ENCODE peak calls at places on chromosomes 3 and 15, in four cellular contexts. One of them, this sample, is unnamed.

GRCh38 chr15:57468486-57468885 is 92.2 kb downstream of the CGNL1 start:
- DNase-seq in stomach: no peak
- DNase-seq in suprapubic skin: no peak
- DNase-seq in IMR-90: no peak
- DNase-seq in this sample: no peak

GRCh38 chr3:193662757-193663322 is 69.8 kb downstream of the OPA1 start:
- DNase-seq in stomach: no peak
- DNase-seq in suprapubic skin: no peak
- DNase-seq in IMR-90: no peak
- DNase-seq in this sample: no peak

GRCh38 chr3:50125541-50126286 is 29.4 kb upstream of the SEMA3F start:
- DNase-seq in stomach: no peak
- DNase-seq in suprapubic skin: no peak
- DNase-seq in IMR-90: no peak
- DNase-seq in this sample: no peak

GRCh38 chr3:38151667-38152265 is 13.3 kb downstream of the MYD88 start:
- DNase-seq in stomach: peak
- DNase-seq in suprapubic skin: no peak
- DNase-seq in IMR-90: no peak
- DNase-seq in this sample: peak

GRCh38 chr15:93179072-93179471 is 90.1 kb upstream of the RGMA start:
- DNase-seq in stomach: peak
- DNase-seq in suprapubic skin: no peak
- DNase-seq in IMR-90: no peak
- DNase-seq in this sample: peak

GRCh38 chr15:31217566-31218270 is 108.9 kb upstream of the KLF13 start:
- DNase-seq in stomach: no peak
- DNase-seq in suprapubic skin: no peak
- DNase-seq in IMR-90: no peak
- DNase-seq in this sample: no peak

GRCh38 chr15:31341501-31342195 is 15.0 kb downstream of the KLF13 start:
- DNase-seq in stomach: no peak
- DNase-seq in suprapubic skin: no peak
- DNase-seq in IMR-90: no peak
- DNase-seq in this sample: no peak

GRCh38 chr3:119219069-119219468 is 21.6 kb downstream of the B4GALT4 start:
- DNase-seq in stomach: no peak
- DNase-seq in suprapubic skin: no peak
- DNase-seq in IMR-90: no peak
- DNase-seq in this sample: no peak

GRCh38 chr15:29925227-29926082 is 103.2 kb upstream of the TJP1 start:
- DNase-seq in stomach: peak
- DNase-seq in suprapubic skin: no peak
- DNase-seq in IMR-90: peak
- DNase-seq in this sample: peak

GRCh38 chr3:26114851-26115250 is 325.0 kb downstream of the OXSM start:
- DNase-seq in stomach: no peak
- DNase-seq in suprapubic skin: no peak
- DNase-seq in IMR-90: no peak
- DNase-seq in this sample: no peak

DNA sequence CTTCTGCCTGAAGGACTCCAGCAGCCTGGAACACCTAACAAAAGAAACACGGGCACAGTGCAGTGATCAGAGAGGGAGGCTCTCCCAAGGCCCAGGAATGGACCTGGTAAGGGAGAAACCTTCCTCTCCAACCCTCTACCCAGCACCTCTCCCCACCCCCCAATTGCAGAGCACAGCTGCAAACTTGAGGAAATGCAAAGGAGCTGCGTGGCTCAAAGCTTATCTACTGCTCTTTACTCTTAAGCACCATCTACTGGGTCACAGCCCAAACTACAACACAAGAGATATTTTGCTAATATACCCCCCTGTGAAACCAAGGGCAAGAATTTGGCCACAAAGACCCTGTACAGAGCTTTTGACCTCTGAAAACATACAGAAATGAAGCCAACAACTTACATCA is 328.3 kb downstream of the OXSM start:
- DNase-seq in stomach: no peak
- DNase-seq in suprapubic skin: no peak
- DNase-seq in IMR-90: no peak
- DNase-seq in this sample: no peak
- TF ChIP-seq CTCF in stomach: no peak
- TF ChIP-seq CTCF in suprapubic skin: no peak
- TF ChIP-seq CTCF in IMR-90: no peak
- TF ChIP-seq CTCF in this sample: no peak

GRCh38 chr3:172522871-172523818 is at the start of gene TNFSF10:
- DNase-seq in stomach: peak
- DNase-seq in suprapubic skin: peak
- DNase-seq in IMR-90: peak
- DNase-seq in this sample: peak
- TF ChIP-seq POLR2A in stomach: no peak
- TF ChIP-seq POLR2A in suprapubic skin: peak
- TF ChIP-seq POLR2A in IMR-90: no peak
- TF ChIP-seq POLR2A in this sample: no peak

GRCh38 chr3:186220365-186220764 is 111.5 kb upstream of the ETV5 start:
- DNase-seq in stomach: no peak
- DNase-seq in suprapubic skin: no peak
- DNase-seq in IMR-90: no peak
- DNase-seq in this sample: no peak

GRCh38 chr3:186221733-186222378 is 113.0 kb upstream of the ETV5 start:
- DNase-seq in stomach: no peak
- DNase-seq in suprapubic skin: no peak
- DNase-seq in IMR-90: no peak
- DNase-seq in this sample: no peak

GRCh38 chr3:186219211-186219638 is 110.3 kb upstream of the ETV5 start:
- DNase-seq in stomach: no peak
- DNase-seq in suprapubic skin: no peak
- DNase-seq in IMR-90: no peak
- DNase-seq in this sample: no peak

GRCh38 chr3:186218423-186218822 is 109.5 kb upstream of the ETV5 start:
- DNase-seq in stomach: no peak
- DNase-seq in suprapubic skin: no peak
- DNase-seq in IMR-90: no peak
- DNase-seq in this sample: no peak

GRCh38 chr3:186220886-186221285 is 112.0 kb upstream of the ETV5 start:
- DNase-seq in stomach: no peak
- DNase-seq in suprapubic skin: no peak
- DNase-seq in IMR-90: no peak
- DNase-seq in this sample: peak
- TF ChIP-seq CTCF in stomach: no peak
- TF ChIP-seq CTCF in suprapubic skin: no peak
- TF ChIP-seq CTCF in IMR-90: no peak
- TF ChIP-seq CTCF in this sample: no peak

GRCh38 chr3:69738291-69738690 is 973 bp upstream of the MITF start:
- DNase-seq in stomach: no peak
- DNase-seq in suprapubic skin: no peak
- DNase-seq in IMR-90: peak
- DNase-seq in this sample: no peak

GRCh38 chr3:69738859-69739203 is 433 bp upstream of the MITF start:
- DNase-seq in stomach: no peak
- DNase-seq in suprapubic skin: no peak
- DNase-seq in IMR-90: no peak
- DNase-seq in this sample: no peak

GRCh38 chr3:69740103-69741021 is 1.1 kb downstream of the MITF start:
- DNase-seq in stomach: peak
- DNase-seq in suprapubic skin: no peak
- DNase-seq in IMR-90: no peak
- DNase-seq in this sample: no peak

GRCh38 chr3:69741057-69741830 is 2.0 kb downstream of the MITF start:
- DNase-seq in stomach: no peak
- DNase-seq in suprapubic skin: no peak
- DNase-seq in IMR-90: no peak
- DNase-seq in this sample: no peak

DNA sequence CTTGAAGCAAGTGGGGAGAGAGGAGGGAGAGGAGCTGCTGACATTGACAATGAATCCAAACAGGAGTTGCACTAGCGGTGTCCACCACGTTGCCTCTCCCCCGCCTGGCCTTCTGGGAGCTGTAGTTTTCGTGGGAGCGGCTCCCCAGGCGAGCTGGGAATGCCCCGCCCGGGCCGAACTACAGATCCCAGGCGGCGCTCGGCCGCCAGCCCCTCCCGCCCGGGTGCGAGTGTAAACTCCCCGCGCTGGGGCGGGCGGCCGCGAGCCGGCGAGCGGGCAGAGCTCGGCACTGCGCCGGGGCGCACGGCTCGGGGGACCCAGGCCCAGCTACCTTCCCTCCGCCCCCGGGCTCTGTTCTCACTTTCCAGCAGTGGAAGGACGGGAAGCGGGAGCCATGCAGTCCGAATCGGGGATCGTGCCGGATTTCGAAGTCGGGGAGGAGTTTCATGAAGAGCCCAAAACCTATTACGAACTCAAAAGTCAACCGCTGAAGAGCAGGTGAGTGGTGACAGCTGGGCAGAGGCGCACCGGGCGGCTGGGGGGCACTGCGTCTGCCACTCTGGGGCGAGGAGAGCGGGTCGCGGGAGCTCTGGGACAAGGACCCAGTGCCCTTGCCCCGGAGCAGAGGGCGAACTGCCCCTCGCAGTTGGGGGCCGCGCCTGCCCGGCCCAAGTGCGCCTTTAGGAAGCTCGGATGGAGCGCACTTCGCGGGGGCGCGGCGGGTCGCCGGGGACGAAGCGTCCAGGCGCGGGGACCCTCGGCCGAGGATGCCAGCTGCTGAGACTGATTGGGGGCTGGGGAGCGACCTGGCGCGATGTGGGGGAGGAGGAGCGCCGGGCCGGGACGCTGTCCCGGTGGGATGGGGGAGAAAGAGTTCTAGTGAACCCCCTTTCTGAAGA is at the start of gene MITF:
- DNase-seq in stomach: peak
- DNase-seq in suprapubic skin: peak
- DNase-seq in IMR-90: peak
- DNase-seq in this sample: peak
- TF ChIP-seq POLR2A in stomach: no peak
- TF ChIP-seq POLR2A in suprapubic skin: peak
- TF ChIP-seq POLR2A in IMR-90: no peak
- TF ChIP-seq POLR2A in this sample: no peak

GRCh38 chr3:42072930-42073329 is 18.2 kb upstream of the TRAK1 start:
- DNase-seq in stomach: no peak
- DNase-seq in suprapubic skin: no peak
- DNase-seq in IMR-90: no peak
- DNase-seq in this sample: peak

GRCh38 chr3:42068303-42069088 is 22.7 kb upstream of the TRAK1 start:
- DNase-seq in stomach: no peak
- DNase-seq in suprapubic skin: no peak
- DNase-seq in IMR-90: no peak
- DNase-seq in this sample: no peak

GRCh38 chr3:42070089-42070885 is 20.9 kb upstream of the TRAK1 start:
- DNase-seq in stomach: no peak
- DNase-seq in suprapubic skin: peak
- DNase-seq in IMR-90: peak
- DNase-seq in this sample: no peak

GRCh38 chr3:42072583-42072924 is 18.6 kb upstream of the TRAK1 start:
- DNase-seq in stomach: no peak
- DNase-seq in suprapubic skin: no peak
- DNase-seq in IMR-90: no peak
- DNase-seq in this sample: no peak

DNA sequence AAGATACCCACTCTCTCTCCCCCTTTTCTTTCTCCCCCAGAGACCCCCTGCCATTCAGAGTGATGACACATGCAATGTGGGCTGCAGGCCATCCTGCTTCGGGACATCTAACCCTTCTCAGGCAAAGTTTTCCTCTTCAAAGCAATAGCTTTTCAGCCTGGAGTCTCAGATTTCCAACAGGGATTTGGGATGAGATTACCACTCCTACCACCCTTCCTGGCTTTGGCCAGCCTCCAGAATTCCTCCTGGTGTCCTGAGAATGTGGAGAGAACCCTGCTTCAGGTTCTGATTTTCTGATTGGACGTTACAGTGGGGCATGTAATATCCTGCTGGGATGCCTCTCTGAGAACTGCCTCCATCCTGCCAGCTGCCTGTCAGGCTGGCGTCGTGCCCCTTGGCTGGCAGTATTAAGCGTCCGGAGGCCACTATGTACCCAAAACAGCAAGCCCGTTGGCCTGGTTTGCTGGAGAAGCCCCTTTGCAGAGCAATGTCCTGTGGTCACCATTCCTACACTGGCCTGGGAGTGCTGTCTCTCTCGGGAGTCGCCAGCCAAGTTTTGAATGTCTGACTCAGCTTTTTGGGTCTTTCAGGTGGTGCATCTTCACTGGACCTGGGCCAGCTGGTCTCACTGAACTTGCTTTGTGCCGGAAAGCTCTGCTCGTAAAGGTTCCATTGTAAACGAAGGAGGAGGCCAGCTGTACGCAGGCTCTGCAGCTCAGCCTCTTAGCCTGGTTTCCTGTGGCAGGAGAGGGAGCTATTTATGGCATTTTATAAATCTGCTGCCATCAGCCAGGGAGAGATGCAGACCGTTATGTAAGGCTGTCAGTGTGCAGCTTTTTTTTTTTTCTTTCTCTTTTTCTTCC is 19.2 kb upstream of the TRAK1 start:
- DNase-seq in stomach: peak
- DNase-seq in suprapubic skin: peak
- DNase-seq in IMR-90: peak
- DNase-seq in this sample: no peak
- TF ChIP-seq CTCF in stomach: no peak
- TF ChIP-seq CTCF in suprapubic skin: no peak
- TF ChIP-seq CTCF in IMR-90: no peak
- TF ChIP-seq CTCF in this sample: no peak

DNA sequence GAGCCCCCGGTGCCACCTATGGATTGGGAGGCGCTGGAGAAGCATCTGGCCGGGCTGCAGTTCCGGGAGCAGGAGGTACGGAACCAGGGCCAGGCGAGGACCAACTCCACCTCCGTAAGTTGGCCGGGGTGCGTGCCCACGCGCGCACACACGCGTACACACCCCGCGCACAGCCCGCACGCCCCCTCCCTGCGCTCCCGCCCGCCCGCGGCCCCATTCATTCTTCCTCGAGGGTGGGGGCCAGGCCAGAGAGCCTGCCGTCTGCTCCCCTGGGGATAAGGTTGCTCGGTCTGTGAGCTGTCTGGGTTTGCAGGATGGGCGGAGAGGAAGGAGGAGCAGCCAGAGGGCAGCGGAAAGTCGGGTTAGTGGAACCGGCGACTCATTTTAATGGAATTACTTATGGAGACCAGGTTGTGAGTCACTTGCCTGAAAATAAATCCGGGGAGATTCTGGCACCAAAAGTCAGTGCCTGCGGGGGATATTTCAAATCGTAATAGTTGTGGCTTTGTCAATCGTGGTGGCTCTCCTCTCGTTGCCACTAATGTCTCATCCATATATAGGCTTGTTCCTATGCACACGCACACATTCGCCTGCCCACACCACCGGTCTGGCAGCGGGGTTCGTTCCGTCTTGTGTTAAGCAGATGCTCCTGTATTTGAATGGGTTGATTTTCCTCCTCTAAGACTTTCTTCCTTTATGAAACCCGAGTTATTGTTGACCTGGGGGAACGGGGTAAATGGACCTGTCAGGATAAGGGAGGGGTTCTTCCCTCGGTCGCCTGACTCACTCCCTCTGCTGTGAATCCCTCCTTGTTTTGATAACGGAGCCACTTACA is 223.4 kb upstream of the IL12A start:
- DNase-seq in stomach: peak
- DNase-seq in suprapubic skin: peak
- DNase-seq in IMR-90: peak
- DNase-seq in this sample: peak
- TF ChIP-seq POLR2A in stomach: no peak
- TF ChIP-seq POLR2A in suprapubic skin: no peak
- TF ChIP-seq POLR2A in IMR-90: peak
- TF ChIP-seq POLR2A in this sample: no peak

This sample was measured in lower leg skin.